ENCODE peak calls at places on chromosome 6, in four cellular contexts. One of them, this sample, is unnamed.
A peak's percentile ranks its signal among the peaks of the same experiment; 100 is the strongest.

GRCh38 chr6:147244832-147245231 is 40.6 kb downstream of the STXBP5 start:
- DNase-seq in fibroblast of the aortic adventitia: peak; percentile 22
- DNase-seq in AG10803: no peak
- DNase-seq in thyroid gland: no peak
- DNase-seq in this sample: no peak

GRCh38 chr6:141669141-141669540 is 463.6 kb upstream of the GJE1 start:
- DNase-seq in fibroblast of the aortic adventitia: no peak
- DNase-seq in AG10803: no peak
- DNase-seq in thyroid gland: no peak
- DNase-seq in this sample: no peak

GRCh38 chr6:108836061-108836460 is 12.2 kb upstream of the ARMC2 start:
- DNase-seq in fibroblast of the aortic adventitia: no peak
- DNase-seq in AG10803: peak; percentile 20
- DNase-seq in thyroid gland: no peak
- DNase-seq in this sample: peak; percentile 24

GRCh38 chr6:94511502-94512088 is 1065.7 kb upstream of the MANEA start:
- DNase-seq in fibroblast of the aortic adventitia: no peak
- DNase-seq in AG10803: no peak
- DNase-seq in thyroid gland: no peak
- DNase-seq in this sample: no peak

GRCh38 chr6:77551135-77551534 is 87.8 kb upstream of the HTR1B start:
- DNase-seq in fibroblast of the aortic adventitia: no peak
- DNase-seq in AG10803: no peak
- DNase-seq in thyroid gland: no peak
- DNase-seq in this sample: no peak

GRCh38 chr6:117441824-117442264 is 16.1 kb upstream of the ROS1 start:
- DNase-seq in fibroblast of the aortic adventitia: peak; percentile 88
- DNase-seq in AG10803: peak; percentile 87
- DNase-seq in thyroid gland: no peak
- DNase-seq in this sample: peak; percentile 81

GRCh38 chr6:123803456-123803861 is 206 bp upstream of the NKAIN2 start:
- DNase-seq in fibroblast of the aortic adventitia: no peak
- DNase-seq in AG10803: no peak
- DNase-seq in thyroid gland: no peak
- DNase-seq in this sample: no peak

GRCh38 chr6:159608961-159609673 is 83.9 kb downstream of the SOD2 start:
- DNase-seq in fibroblast of the aortic adventitia: peak; percentile 52
- DNase-seq in AG10803: peak; percentile 43
- DNase-seq in thyroid gland: no peak
- DNase-seq in this sample: peak; percentile 62

GRCh38 chr6:1285589-1286340 is 26.1 kb upstream of the FOXQ1 start:
- DNase-seq in fibroblast of the aortic adventitia: peak; percentile 41
- DNase-seq in AG10803: peak; percentile 95
- DNase-seq in thyroid gland: peak; percentile 32
- DNase-seq in this sample: peak; percentile 79

GRCh38 chr6:33344771-33345697 is 27.5 kb upstream of the ZBTB22 start:
- DNase-seq in fibroblast of the aortic adventitia: peak; percentile 86
- DNase-seq in AG10803: peak; percentile 85
- DNase-seq in thyroid gland: peak; percentile 90
- DNase-seq in this sample: peak; percentile 78

GRCh38 chr6:123117145-123117908 is 121.3 kb downstream of the CLVS2 start:
- DNase-seq in fibroblast of the aortic adventitia: no peak
- DNase-seq in AG10803: no peak
- DNase-seq in thyroid gland: no peak
- DNase-seq in this sample: no peak

GRCh38 chr6:149043476-149044130 is 273.9 kb upstream of the TAB2 start:
- DNase-seq in fibroblast of the aortic adventitia: no peak
- DNase-seq in AG10803: no peak
- DNase-seq in thyroid gland: no peak
- DNase-seq in this sample: no peak

GRCh38 chr6:403659-404655 is 12.4 kb downstream of the IRF4 start:
- DNase-seq in fibroblast of the aortic adventitia: no peak
- DNase-seq in AG10803: no peak
- DNase-seq in thyroid gland: no peak
- DNase-seq in this sample: no peak

GRCh38 chr6:45421700-45422540 is 44.2 kb upstream of the SUPT3H start:
- DNase-seq in fibroblast of the aortic adventitia: peak; percentile 68
- DNase-seq in AG10803: peak; percentile 76
- DNase-seq in thyroid gland: peak; percentile 45
- DNase-seq in this sample: peak; percentile 93
- TF ChIP-seq CTCF in fibroblast of the aortic adventitia: peak; percentile 35
- TF ChIP-seq CTCF in AG10803: peak; percentile 35
- TF ChIP-seq CTCF in thyroid gland: no peak
- TF ChIP-seq CTCF in this sample: peak; percentile 17

DNA sequence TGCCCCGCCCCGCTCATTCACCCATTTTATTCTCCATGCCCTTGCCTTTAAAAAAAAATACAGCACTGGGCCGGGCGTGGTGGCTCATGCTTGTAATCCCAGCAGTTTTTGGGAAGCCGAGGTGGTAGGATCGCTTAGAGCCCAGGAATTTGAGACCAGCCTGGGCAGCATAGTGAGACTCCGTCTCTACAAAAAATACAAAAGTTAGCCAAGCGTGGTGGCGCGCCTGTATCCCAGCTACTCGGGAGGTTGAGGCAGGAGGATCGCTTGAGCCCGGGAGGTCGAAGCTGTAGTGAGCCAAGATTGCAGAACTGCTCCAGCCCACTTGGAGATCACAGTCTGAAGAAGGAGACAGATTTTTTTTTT is 407 bp upstream of the KIF6 start:
- DNase-seq in fibroblast of the aortic adventitia: no peak
- DNase-seq in AG10803: no peak
- DNase-seq in thyroid gland: no peak
- DNase-seq in this sample: no peak
- H3K4me3 ChIP-seq in fibroblast of the aortic adventitia: peak overlapping the region; percentile 40
- H3K4me3 ChIP-seq in AG10803: peak overlapping the region; percentile 79
- H3K4me3 ChIP-seq in thyroid gland: no peak overlapping the region
- H3K4me3 ChIP-seq in this sample: peak overlapping the region; percentile 81

DNA sequence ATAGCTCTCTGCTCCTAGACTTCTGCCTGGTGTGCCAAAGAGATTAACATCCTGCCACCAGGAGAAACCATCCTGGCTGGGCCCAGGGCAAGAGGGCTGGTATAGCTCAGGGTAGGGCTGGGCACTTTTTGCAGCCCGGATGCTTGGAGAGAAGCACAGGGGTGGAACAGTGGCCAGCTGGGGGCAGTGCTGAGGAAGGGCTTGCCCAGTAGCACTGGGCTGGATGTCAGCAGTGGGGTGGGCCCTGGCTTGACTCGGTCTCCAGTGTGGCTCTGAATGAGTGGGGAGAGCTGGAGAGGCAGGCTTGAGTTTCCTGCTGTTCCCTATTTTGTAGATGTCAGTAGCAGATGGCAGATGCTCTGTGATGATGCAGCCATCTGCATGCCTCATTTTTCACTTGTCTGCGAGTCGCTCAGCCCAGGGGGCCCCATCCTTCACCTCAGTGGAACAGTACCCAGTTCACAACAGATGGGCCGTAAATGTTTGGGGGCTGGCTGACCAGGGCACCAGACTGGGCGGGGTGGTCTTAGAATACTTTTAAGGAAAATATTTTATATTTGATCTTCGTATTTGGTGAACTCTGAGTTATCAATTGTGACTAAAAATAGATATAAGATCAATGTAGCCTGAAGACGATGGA is 56.4 kb upstream of the TULP1 start:
- DNase-seq in fibroblast of the aortic adventitia: no peak
- DNase-seq in AG10803: no peak
- DNase-seq in thyroid gland: peak; percentile 49
- DNase-seq in this sample: peak; percentile 36
- TF ChIP-seq CTCF in fibroblast of the aortic adventitia: peak; percentile 21
- TF ChIP-seq CTCF in AG10803: peak; percentile 28
- TF ChIP-seq CTCF in thyroid gland: no peak
- TF ChIP-seq CTCF in this sample: peak; percentile 45

GRCh38 chr6:13711384-13711725 is 280 bp downstream of the RANBP9 start:
- DNase-seq in fibroblast of the aortic adventitia: no peak
- DNase-seq in AG10803: no peak
- DNase-seq in thyroid gland: no peak
- DNase-seq in this sample: no peak

GRCh38 chr6:13709698-13710551 is 1.7 kb downstream of the RANBP9 start:
- DNase-seq in fibroblast of the aortic adventitia: peak; percentile 56
- DNase-seq in AG10803: peak; percentile 31
- DNase-seq in thyroid gland: no peak
- DNase-seq in this sample: no peak

GRCh38 chr6:13710552-13711383 is 867 bp downstream of the RANBP9 start:
- DNase-seq in fibroblast of the aortic adventitia: no peak
- DNase-seq in AG10803: no peak
- DNase-seq in thyroid gland: peak; percentile 64
- DNase-seq in this sample: peak; percentile 43

GRCh38 chr6:13711726-13712484 is at the start of gene RANBP9:
- DNase-seq in fibroblast of the aortic adventitia: peak; percentile 88
- DNase-seq in AG10803: peak; percentile 92
- DNase-seq in thyroid gland: peak; percentile 91
- DNase-seq in this sample: peak; percentile 96

GRCh38 chr6:13712485-13712990 is 903 bp upstream of the RANBP9 start:
- DNase-seq in fibroblast of the aortic adventitia: peak; percentile 71
- DNase-seq in AG10803: peak; percentile 67
- DNase-seq in thyroid gland: no peak
- DNase-seq in this sample: no peak
- H3K4me3 ChIP-seq in fibroblast of the aortic adventitia: peak overlapping the region; percentile 73
- H3K4me3 ChIP-seq in AG10803: peak overlapping the region; percentile 84
- H3K4me3 ChIP-seq in thyroid gland: peak overlapping the region; percentile 11
- H3K4me3 ChIP-seq in this sample: peak overlapping the region; percentile 77

GRCh38 chr6:169328112-169328801 is 74.6 kb upstream of the THBS2 start:
- DNase-seq in fibroblast of the aortic adventitia: peak; percentile 44
- DNase-seq in AG10803: peak; percentile 77
- DNase-seq in thyroid gland: no peak
- DNase-seq in this sample: peak; percentile 67
- TF ChIP-seq CTCF in fibroblast of the aortic adventitia: no peak
- TF ChIP-seq CTCF in AG10803: peak; percentile 13
- TF ChIP-seq CTCF in thyroid gland: no peak
- TF ChIP-seq CTCF in this sample: no peak

DNA sequence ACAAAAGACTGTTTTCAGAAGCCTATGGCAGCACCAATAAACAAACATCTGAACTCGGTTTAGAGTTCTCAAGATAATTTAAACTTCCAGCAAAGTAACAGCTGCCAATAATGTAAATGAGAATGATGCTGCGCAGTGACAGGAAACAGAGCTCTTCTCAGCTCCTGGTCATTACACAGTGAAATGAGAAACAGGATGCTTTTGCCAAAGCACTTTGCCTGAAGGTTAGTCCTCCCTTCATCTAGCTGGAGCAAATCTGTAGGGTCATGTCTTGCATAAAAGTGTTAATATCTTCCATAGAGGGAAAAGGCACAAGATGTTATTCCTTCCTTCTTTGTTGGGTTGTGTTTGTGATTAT is 102.7 kb upstream of the BEND6 start:
- DNase-seq in fibroblast of the aortic adventitia: no peak
- DNase-seq in AG10803: no peak
- DNase-seq in thyroid gland: no peak
- DNase-seq in this sample: peak; percentile 51
- H3K4me3 ChIP-seq in fibroblast of the aortic adventitia: no peak overlapping the region
- H3K4me3 ChIP-seq in AG10803: peak overlapping the region; percentile 70
- H3K4me3 ChIP-seq in thyroid gland: no peak overlapping the region
- H3K4me3 ChIP-seq in this sample: peak overlapping the region; percentile 56

GRCh38 chr6:43129434-43130194 is 41.5 kb upstream of the SRF start:
- DNase-seq in fibroblast of the aortic adventitia: peak; percentile 58
- DNase-seq in AG10803: peak; percentile 54
- DNase-seq in thyroid gland: peak; percentile 25
- DNase-seq in this sample: peak; percentile 51
- TF ChIP-seq CTCF in fibroblast of the aortic adventitia: peak; percentile 90
- TF ChIP-seq CTCF in AG10803: peak; percentile 84
- TF ChIP-seq CTCF in thyroid gland: peak; percentile 19
- TF ChIP-seq CTCF in this sample: peak; percentile 81